ENCODE peak calls at places on chromosomes 16 and 17, in six cellular contexts. V is stomach; E is mesenteric fat pad; O is ACHN; M is activated CD8-positive, alpha-beta T cell treated with anti-CD3 and anti-CD28 coated beads for 36 hours; T is glutamatergic neuron. U is an unnamed sample.

GRCh38 chr17:41284546-41284945 is 9.0 kb downstream of the KRTAP9-7 start:
- DNase-seq in V (no peak), E (no peak), O (no peak), M (no peak), T (no peak), U (no peak)

GRCh38 chr17:66406701-66407644 is 104.6 kb downstream of the PRKCA start:
- DNase-seq in V (no peak), E (no peak), O (no peak), M (peak), T (no peak), U (no peak)

GRCh38 chr17:63941751-63942150 is 9.6 kb upstream of the CD79B start:
- DNase-seq in V (no peak), E (no peak), O (no peak), M (no peak), T (no peak), U (no peak)

GRCh38 chr16:9557266-9557665 is 465.8 kb downstream of the HAPSTR1 start:
- DNase-seq in V (no peak), E (no peak), O (no peak), M (no peak), T (no peak), U (no peak)

GRCh38 chr17:61410555-61411089 is 11.0 kb downstream of the TBX2 start:
- DNase-seq in V (peak), E (peak), O (peak), M (peak), T (peak), U (peak)

GRCh38 chr16:56558024-56558747 is 6.7 kb upstream of the MT4 start:
- DNase-seq in V (no peak), E (peak), O (peak), M (no peak), T (no peak), U (no peak)

GRCh38 chr17:31155208-31155810 is 60.5 kb downstream of the NF1 start:
- DNase-seq in V (no peak), E (no peak), O (peak), M (no peak), T (no peak), U (no peak)

GRCh38 chr16:86568677-86569623 is 2.3 kb downstream of the FOXC2 start:
- DNase-seq in V (no peak), E (peak), O (no peak), M (no peak), T (no peak), U (no peak)

GRCh38 chr16:50602126-50602525 is 53.9 kb downstream of the NKD1 start:
- DNase-seq in V (no peak), E (no peak), O (no peak), M (no peak), T (no peak), U (no peak)

GRCh38 chr16:9360075-9360474 is 268.6 kb downstream of the HAPSTR1 start:
- DNase-seq in V (no peak), E (no peak), O (no peak), M (no peak), T (no peak), U (no peak)

GRCh38 chr17:45096141-45096540 is 35.0 kb downstream of the NMT1 start:
- DNase-seq in V (no peak), E (no peak), O (peak), M (peak), T (no peak), U (no peak)

GRCh38 chr17:49407981-49408501 is 6.6 kb downstream of the PHB1 start:
- DNase-seq in V (peak), E (peak), O (peak), M (peak), T (peak), U (no peak)

GRCh38 chr17:82383411-82383810 is 11.8 kb downstream of the UTS2R start:
- DNase-seq in V (no peak), E (no peak), O (no peak), M (no peak), T (peak), U (no peak)

GRCh38 chr17:40915721-40916256 is 21.7 kb downstream of the KRT23 start:
- DNase-seq in V (no peak), E (no peak), O (peak), M (no peak), T (no peak), U (no peak)

GRCh38 chr17:60615840-60616239 is 15.8 kb downstream of the PPM1D start:
- DNase-seq in V (no peak), E (no peak), O (no peak), M (no peak), T (no peak), U (no peak)

GRCh38 chr16:3957344-3957980 is 76.9 kb upstream of the CREBBP start:
- DNase-seq in V (no peak), E (no peak), O (no peak), M (no peak), T (no peak), U (no peak)

GRCh38 chr16:85659805-85660511 is 28.8 kb downstream of the GINS2 start:
- DNase-seq in V (peak), E (no peak), O (peak), M (peak), T (peak), U (no peak)

GRCh38 chr17:83196088-83196765 is 116.8 kb downstream of the METRNL start:
- DNase-seq in V (no peak), E (no peak), O (no peak), M (no peak), T (peak), U (no peak)

GRCh38 chr16:85460983-85461813 is 151.9 kb upstream of the GSE1 start:
- DNase-seq in V (no peak), E (no peak), O (no peak), M (peak), T (peak), U (no peak)

GRCh38 chr17:66354981-66355380 is 52.6 kb downstream of the PRKCA start:
- DNase-seq in V (no peak), E (no peak), O (no peak), M (no peak), T (no peak), U (no peak)

GRCh38 chr17:62089296-62089695 is 24.2 kb upstream of the MED13 start:
- DNase-seq in V (no peak), E (no peak), O (no peak), M (no peak), T (no peak), U (no peak)